ENCODE peak calls at places on chromosomes 11 and 22, in five cellular contexts. Q, F, Y, K and V are unnamed samples.

GRCh38 chr22:32854351-32854804 is 52.9 kb downstream of the TIMP3 start:
- DNase-seq in Q (peak), F (no peak), Y (no peak), K (no peak), V (no peak)

GRCh38 chr11:112023104-112023503 is 2.1 kb upstream of the DLAT start:
- DNase-seq in Q (no peak), F (no peak), Y (no peak), K (no peak), V (no peak)

GRCh38 chr11:134682577-134682976 is 270.5 kb upstream of the B3GAT1 start:
- DNase-seq in Q (no peak), F (no peak), Y (no peak), K (no peak), V (no peak)

GRCh38 chr11:86588566-86589090 is 83.8 kb downstream of the ME3 start:
- DNase-seq in Q (no peak), F (peak), Y (peak), K (no peak), V (no peak)

GRCh38 chr11:94734563-94735275 is 33.4 kb upstream of the AMOTL1 start:
- DNase-seq in Q (no peak), F (no peak), Y (no peak), K (no peak), V (no peak)

GRCh38 chr11:10898003-10898762 is 40.3 kb upstream of the ZBED5 start:
- DNase-seq in Q (no peak), F (no peak), Y (no peak), K (no peak), V (no peak)

GRCh38 chr11:26028294-26028954 is 303.5 kb upstream of the ANO3 start:
- DNase-seq in Q (no peak), F (peak), Y (no peak), K (peak), V (no peak)

GRCh38 chr11:69965821-69966582 is 112.1 kb upstream of the ANO1 start:
- DNase-seq in Q (no peak), F (no peak), Y (no peak), K (no peak), V (no peak)

GRCh38 chr11:70326365-70326803 is 55.9 kb downstream of the PPFIA1 start:
- DNase-seq in Q (no peak), F (no peak), Y (no peak), K (peak), V (no peak)

GRCh38 chr11:86954288-86955110 is 696 bp downstream of the FZD4 start:
- DNase-seq in Q (no peak), F (peak), Y (peak), K (no peak), V (no peak)

GRCh38 chr22:25829237-25829636 is 87.2 kb downstream of the MYO18B start:
- DNase-seq in Q (no peak), F (no peak), Y (no peak), K (no peak), V (no peak)

GRCh38 chr11:57482782-57483569 is 22.6 kb downstream of the RTN4RL2 start:
- DNase-seq in Q (no peak), F (no peak), Y (peak), K (no peak), V (no peak)

GRCh38 chr11:126297004-126297403 is 6.9 kb upstream of the DCPS start:
- DNase-seq in Q (no peak), F (no peak), Y (no peak), K (no peak), V (no peak)

GRCh38 chr11:606245-606644 is 9.5 kb downstream of the IRF7 start:
- DNase-seq in Q (no peak), F (peak), Y (no peak), K (no peak), V (no peak)

GRCh38 chr11:131889146-131889577 is 518.7 kb downstream of the NTM start:
- DNase-seq in Q (no peak), F (peak), Y (peak), K (peak), V (no peak)

GRCh38 chr11:28963189-28963588 is 855.0 kb downstream of the METTL15 start:
- DNase-seq in Q (no peak), F (no peak), Y (no peak), K (peak), V (no peak)

GRCh38 chr11:46529086-46529905 is 64.5 kb downstream of the AMBRA1 start:
- DNase-seq in Q (peak), F (peak), Y (peak), K (no peak), V (no peak)

GRCh38 chr11:88552377-88553029 is 215.0 kb upstream of the CTSC start:
- DNase-seq in Q (no peak), F (no peak), Y (peak), K (no peak), V (no peak)

GRCh38 chr11:8040261-8040920 is 40.6 kb upstream of the TUB start:
- DNase-seq in Q (no peak), F (no peak), Y (no peak), K (no peak), V (no peak)

GRCh38 chr11:29782447-29782846 is 234.4 kb downstream of the KCNA4 start:
- DNase-seq in Q (peak), F (no peak), Y (no peak), K (no peak), V (no peak)

GRCh38 chr11:14454861-14455632 is 44.6 kb downstream of the COPB1 start:
- DNase-seq in Q (no peak), F (peak), Y (peak), K (no peak), V (no peak)

GRCh38 chr11:129944696-129945095 is 49.3 kb upstream of the NFRKB start:
- DNase-seq in Q (no peak), F (no peak), Y (no peak), K (no peak), V (no peak)

GRCh38 chr22:44147821-44148574 is 32.7 kb upstream of the PARVG start:
- DNase-seq in Q (no peak), F (peak), Y (no peak), K (peak), V (no peak)

GRCh38 chr11:75325713-75326438 is 25.6 kb downstream of the ARRB1 start:
- DNase-seq in Q (peak), F (peak), Y (no peak), K (peak), V (no peak)

GRCh38 chr22:50730013-50730891 is 7.8 kb upstream of the ACR start:
- DNase-seq in Q (no peak), F (no peak), Y (no peak), K (no peak), V (no peak)

GRCh38 chr11:3140291-3140603 is 24.9 kb downstream of the OSBPL5 start:
- DNase-seq in Q (no peak), F (no peak), Y (no peak), K (no peak), V (no peak)

GRCh38 chr22:44387486-44387885 is 74.7 kb upstream of the SHISAL1 start:
- DNase-seq in Q (no peak), F (no peak), Y (no peak), K (no peak), V (no peak)

GRCh38 chr22:49439373-49439772 is 388.3 kb downstream of the BRD1 start:
- DNase-seq in Q (no peak), F (no peak), Y (no peak), K (no peak), V (no peak)

GRCh38 chr11:116651757-116652237 is 121.0 kb downstream of the BUD13 start:
- DNase-seq in Q (no peak), F (no peak), Y (no peak), K (no peak), V (no peak)